ENCODE peak calls at places on chromosomes 3 and 15, in eight cellular contexts. E is stomach, B is endodermal cell, O is AG04450, U is GM12878, X is mucosa of descending colon, D is cardiac fibroblast, T is astrocyte of the spinal cord. A is an unnamed sample.

GRCh38 chr15:96737408-96737807 is 406.9 kb downstream of the NR2F2 start:
- DNase-seq in X (no peak), U (no peak), T (no peak), E (no peak), D (no peak), O (no peak), B (no peak), A (no peak)

GRCh38 chr3:183455064-183455463 is 26.6 kb upstream of the MCF2L2 start:
- DNase-seq in B (no peak), O (no peak), U (no peak), E (no peak), X (no peak), D (peak), T (peak), A (no peak)

GRCh38 chr3:66098436-66098835 is 59.7 kb upstream of the MAGI1 start:
- DNase-seq in X (no peak), B (no peak), O (peak), U (no peak), T (peak), D (peak), E (no peak), A (peak)

GRCh38 chr15:31236184-31237041 is 90.2 kb upstream of the KLF13 start:
- DNase-seq in X (peak), E (peak), T (peak), D (peak), O (peak), B (no peak), U (no peak), A (peak)

GRCh38 chr15:100170280-100170654 is 171.5 kb downstream of the ADAMTS17 start:
- DNase-seq in D (no peak), T (no peak), O (no peak), U (peak), E (no peak), X (no peak), B (peak), A (no peak)

GRCh38 chr3:114178770-114179368 is at the start of gene DRD3:
- DNase-seq in X (no peak), U (no peak), E (no peak), O (peak), D (peak), B (peak), T (peak), A (peak)

GRCh38 chr15:29266052-29266572 is 3.5 kb downstream of the NSMCE3 start:
- DNase-seq in B (no peak), T (no peak), U (no peak), D (no peak), X (no peak), O (no peak), E (no peak), A (no peak)

GRCh38 chr15:58492661-58493397 is 61.0 kb downstream of the LIPC start:
- DNase-seq in O (no peak), X (no peak), U (no peak), T (no peak), E (no peak), B (no peak), D (no peak), A (no peak)

GRCh38 chr15:39574416-39574815 is 6.5 kb upstream of the THBS1 start:
- DNase-seq in U (no peak), X (no peak), T (no peak), O (no peak), E (no peak), D (peak), B (no peak), A (no peak)

GRCh38 chr15:92226020-92226612 is 167.6 kb upstream of the ST8SIA2 start:
- DNase-seq in T (no peak), E (no peak), D (peak), B (peak), U (no peak), X (peak), O (no peak), A (no peak)

GRCh38 chr3:114659109-114660081 is 365.6 kb downstream of the TIGIT start:
- DNase-seq in U (no peak), D (peak), B (no peak), X (no peak), T (peak), O (no peak), E (peak), A (no peak)

GRCh38 chr3:154956815-154957214 is 123.3 kb upstream of the MME start:
- DNase-seq in O (no peak), E (no peak), X (no peak), B (no peak), U (no peak), D (peak), T (no peak), A (no peak)

GRCh38 chr3:71074416-71074815 is 509.1 kb downstream of the FOXP1 start:
- DNase-seq in X (no peak), D (peak), T (no peak), E (no peak), O (no peak), B (no peak), U (no peak), A (no peak)

GRCh38 chr15:94295275-94295674 is 63.9 kb downstream of the MCTP2 start:
- DNase-seq in D (no peak), T (no peak), B (no peak), X (no peak), U (no peak), O (no peak), E (no peak), A (no peak)

GRCh38 chr3:82410366-82410765 is 648.9 kb upstream of the GBE1 start:
- DNase-seq in D (no peak), X (no peak), O (no peak), B (no peak), T (no peak), E (no peak), U (no peak), A (no peak)

GRCh38 chr15:99925661-99926461 is 192.6 kb upstream of the LYSMD4 start:
- DNase-seq in O (no peak), E (peak), U (no peak), B (peak), X (peak), T (no peak), D (peak), A (no peak)

GRCh38 chr3:23566499-23566898 is 239.3 kb upstream of the UBE2E1 start:
- DNase-seq in B (no peak), U (no peak), O (no peak), D (no peak), X (no peak), E (no peak), T (no peak), A (no peak)

GRCh38 chr3:33660035-33660434 is 58.0 kb downstream of the CLASP2 start:
- DNase-seq in T (peak), B (no peak), O (no peak), X (no peak), E (no peak), U (no peak), D (no peak), A (no peak)

GRCh38 chr3:135034291-135034768 is 239.3 kb downstream of the EPHB1 start:
- DNase-seq in O (no peak), D (no peak), T (no peak), E (no peak), B (peak), X (no peak), U (no peak), A (no peak)

GRCh38 chr15:69474291-69474690 is 21.7 kb downstream of the RPLP1 start:
- DNase-seq in O (no peak), D (peak), X (no peak), U (no peak), E (no peak), T (no peak), B (peak), A (no peak)

GRCh38 chr15:38611228-38611627 is 46.6 kb upstream of the RASGRP1 start:
- DNase-seq in O (no peak), U (no peak), X (no peak), T (no peak), D (no peak), E (no peak), B (no peak), A (no peak)

GRCh38 chr15:80932989-80933388 is 56.6 kb downstream of the MESD start:
- DNase-seq in D (peak), T (peak), U (no peak), B (no peak), O (peak), X (peak), E (no peak), A (no peak)

GRCh38 chr15:65954289-65954741 is 85.0 kb downstream of the RAB11A start:
- DNase-seq in X (no peak), E (no peak), D (peak), O (no peak), U (no peak), B (peak), T (peak), A (peak)

GRCh38 chr3:78139166-78139565 is 1099.3 kb downstream of the ROBO2 start:
- DNase-seq in O (peak), B (no peak), E (no peak), D (peak), X (no peak), T (peak), U (no peak), A (no peak)

GRCh38 chr15:39613861-39614260 is 33.0 kb downstream of the THBS1 start:
- DNase-seq in O (no peak), E (no peak), T (no peak), U (no peak), B (no peak), D (peak), X (no peak), A (no peak)

GRCh38 chr3:188345223-188345622 is 191.3 kb downstream of the LPP start:
- DNase-seq in U (no peak), D (peak), E (no peak), T (peak), O (no peak), B (no peak), X (no peak), A (no peak)

GRCh38 chr3:138253609-138254008 is 66.5 kb downstream of the ARMC8 start:
- DNase-seq in X (no peak), U (no peak), O (no peak), B (no peak), T (no peak), D (no peak), E (no peak), A (no peak)

GRCh38 chr15:48032911-48033310 is 87.9 kb upstream of the SLC24A5 start:
- DNase-seq in U (no peak), X (no peak), B (no peak), O (no peak), T (no peak), D (no peak), E (no peak), A (no peak)

GRCh38 chr15:23039917-23040281 is 530 bp upstream of the TUBGCP5 start:
- DNase-seq in T (no peak), E (no peak), B (no peak), D (no peak), X (no peak), U (no peak), O (no peak), A (no peak)
- TF ChIP-seq CTCF in T (no peak), E (no peak), B (no peak), D (no peak), X (no peak), U (no peak), O (no peak), A (no peak)

DNA sequence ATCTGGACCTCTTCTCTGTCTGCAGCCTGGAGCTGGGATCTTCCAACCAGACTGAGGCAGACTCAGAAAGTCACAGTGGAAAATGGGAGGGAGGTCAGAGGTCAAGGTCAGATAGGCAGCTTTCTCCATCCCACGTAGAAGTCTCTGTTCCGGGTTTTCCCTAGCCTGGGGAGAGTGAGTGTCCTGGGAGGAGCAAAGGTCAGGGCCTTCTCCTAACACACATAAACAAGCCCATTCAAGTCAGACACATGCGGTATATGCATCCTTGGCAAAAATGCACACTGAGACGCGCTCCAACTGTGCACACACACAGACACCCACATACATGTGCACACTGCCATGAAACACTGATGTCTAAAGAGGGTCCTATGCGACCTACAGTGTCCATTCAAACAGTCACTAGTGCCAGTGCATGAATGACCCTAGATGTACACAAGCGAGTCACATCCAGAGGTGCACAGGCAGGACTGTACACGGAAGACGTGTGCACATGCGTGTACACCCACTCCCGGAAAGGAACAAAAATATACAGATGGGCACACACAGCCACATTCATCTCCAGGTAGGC is 681 bp downstream of the TWF2 start:
- DNase-seq in O (no peak), T (no peak), B (no peak), D (no peak), X (no peak), E (no peak), U (no peak), A (no peak)
- H3K4me3 ChIP-seq in O (peak), T (peak), B (peak), D (peak), X (peak), E (peak), U (peak), A (peak)

GRCh38 chr15:82789491-82789890 is 16.4 kb downstream of the FSD2 start:
- DNase-seq in T (no peak), O (no peak), D (no peak), X (no peak), B (no peak), U (no peak), E (no peak), A (no peak)
- TF ChIP-seq CTCF in T (no peak), O (no peak), D (no peak), X (no peak), B (no peak), U (no peak), E (no peak), A (no peak)

GRCh38 chr15:67825880-67826716 is 789 bp downstream of the SKOR1 start:
- DNase-seq in U (no peak), E (no peak), B (peak), O (no peak), T (no peak), X (no peak), D (no peak), A (no peak)
- H3K4me3 ChIP-seq in U (no peak), E (no peak), B (no peak), O (no peak), T (no peak), X (no peak), D (no peak), A (no peak)

GRCh38 chr3:16723994-16724393 is 118.8 kb upstream of the DAZL start:
- DNase-seq in B (peak), O (no peak), T (peak), E (no peak), X (no peak), U (no peak), D (peak), A (no peak)
- TF ChIP-seq CTCF in B (peak), O (peak), T (peak), E (no peak), X (no peak), U (peak), D (peak), A (peak)

GRCh38 chr3:72092778-72093177 is 307.8 kb upstream of the PROK2 start:
- DNase-seq in O (no peak), T (no peak), E (no peak), X (no peak), U (no peak), D (peak), B (no peak), A (no peak)

GRCh38 chr3:72099331-72100061 is 314.5 kb upstream of the PROK2 start:
- DNase-seq in T (no peak), E (no peak), U (no peak), B (peak), X (no peak), O (no peak), D (no peak), A (no peak)

GRCh38 chr3:72097053-72097452 is 312.1 kb upstream of the PROK2 start:
- DNase-seq in D (no peak), B (no peak), E (no peak), X (no peak), O (no peak), U (no peak), T (no peak), A (no peak)

GRCh38 chr3:72093270-72093669 is 308.3 kb upstream of the PROK2 start:
- DNase-seq in X (no peak), U (no peak), T (no peak), O (no peak), D (no peak), E (no peak), B (no peak), A (no peak)

DNA sequence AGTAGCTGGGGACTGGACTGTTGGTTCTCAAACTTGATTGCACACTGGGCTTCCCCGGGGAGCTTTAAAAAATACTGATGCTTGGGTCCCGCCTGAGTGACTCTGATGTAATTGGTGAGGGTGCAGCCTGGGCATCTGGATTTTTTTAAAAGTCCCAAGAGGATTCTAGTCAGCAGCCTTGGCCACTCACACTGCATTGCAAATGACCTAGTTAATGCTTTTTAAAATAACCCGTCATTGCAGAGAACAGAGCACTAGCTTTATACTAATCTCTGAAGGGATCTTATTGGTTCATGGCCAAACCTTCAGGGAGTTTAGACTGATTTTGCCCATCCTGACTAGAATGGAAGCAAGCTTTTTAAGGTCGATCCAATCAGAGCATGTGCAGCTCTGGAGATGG is 310.6 kb upstream of the PROK2 start:
- DNase-seq in E (no peak), B (no peak), U (no peak), X (no peak), O (no peak), D (peak), T (no peak), A (no peak)
- H3K4me3 ChIP-seq in E (no peak), B (no peak), U (no peak), X (no peak), O (no peak), D (no peak), T (no peak), A (no peak)

GRCh38 chr3:197802505-197803459 is 11.7 kb downstream of the LRCH3 start:
- DNase-seq in X (no peak), E (no peak), O (no peak), D (no peak), T (no peak), U (no peak), B (no peak), A (no peak)
- TF ChIP-seq CTCF in X (peak), E (no peak), O (peak), D (peak), T (peak), U (peak), B (peak), A (peak)

GRCh38 chr3:119301662-119302061 is 7.5 kb downstream of the ARHGAP31 start:
- DNase-seq in B (no peak), U (no peak), X (no peak), T (no peak), D (no peak), E (no peak), O (no peak), A (no peak)
- H3K4me3 ChIP-seq in B (no peak), U (no peak), X (no peak), T (no peak), D (no peak), E (no peak), O (no peak), A (no peak)

DNA sequence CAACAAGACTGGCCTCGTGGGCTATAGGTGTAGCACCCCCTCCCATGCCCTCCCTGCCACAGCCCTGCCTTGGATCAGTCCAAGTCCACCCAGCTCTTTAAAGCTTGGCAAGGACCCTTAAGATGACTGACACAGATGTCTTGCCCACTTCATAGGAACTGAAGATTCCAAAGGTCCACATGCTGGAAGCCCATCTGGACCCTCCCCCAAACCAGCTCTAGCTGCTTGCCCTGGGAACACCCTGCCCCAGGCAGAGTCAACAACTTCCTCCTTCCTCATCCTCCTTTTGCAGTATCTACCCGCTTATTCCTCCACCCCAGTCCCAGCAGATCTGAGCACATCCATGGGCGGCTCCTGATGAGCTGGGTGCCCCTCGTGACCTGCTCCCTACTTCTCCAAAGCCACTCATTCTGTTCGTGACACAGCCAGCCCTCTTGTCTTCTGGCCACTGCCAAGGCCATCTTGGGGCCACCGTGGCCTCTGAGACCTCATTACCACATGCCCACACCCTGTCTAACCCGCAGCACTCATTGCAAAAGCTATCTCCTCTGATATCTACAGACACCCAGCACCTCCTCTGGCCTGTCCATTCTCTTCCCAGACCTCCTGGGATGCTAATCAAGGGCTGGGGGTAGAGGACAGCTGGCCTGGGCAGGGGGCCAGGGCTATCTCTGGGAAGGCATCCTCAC is 2.0 kb upstream of the PFKFB4 start:
- DNase-seq in D (no peak), O (no peak), U (no peak), T (no peak), E (no peak), B (no peak), X (no peak), A (no peak)
- TF ChIP-seq CTCF in D (no peak), O (no peak), U (no peak), T (no peak), E (no peak), B (peak), X (no peak), A (no peak)

GRCh38 chr15:77507151-77507847 is 86.6 kb downstream of the HMG20A start:
- DNase-seq in B (no peak), O (no peak), D (peak), U (no peak), T (no peak), E (peak), X (peak), A (no peak)
- H3K4me3 ChIP-seq in B (no peak), O (no peak), D (no peak), U (no peak), T (no peak), E (peak), X (no peak), A (no peak)